ENCODE peak calls at places on chromosomes 1 and 21, in ten cellular contexts. J, C, Z, S, H, K, L, I, B and R are unnamed samples.
A peak's percentile ranks its signal among the peaks of the same experiment; 100 is the strongest.

GRCh38 chr1:177820213-177820612 is 149.6 kb downstream of the SEC16B start:
- DNase-seq in J (no peak), C (no peak), Z (no peak), S (no peak), H (no peak), K (no peak), L (no peak), I (no peak), B (no peak), R (no peak)

GRCh38 chr1:117682372-117682771 is 76.5 kb downstream of the TENT5C start:
- DNase-seq in J (no peak), C (no peak), Z (no peak), S (no peak), H (no peak), K (no peak), L (no peak), I (no peak), B (no peak), R (no peak)

GRCh38 chr1:43881415-43881814 is 52.2 kb upstream of the ARTN start:
- DNase-seq in J (no peak), C (no peak), Z (no peak), S (peak; percentile 49), H (no peak), K (no peak), L (no peak), I (no peak), B (no peak), R (no peak)

GRCh38 chr1:169348356-169349036 is 19.1 kb downstream of the NME7 start:
- DNase-seq in J (peak; percentile 10), C (peak; percentile 50), Z (peak; percentile 59), S (peak; percentile 69), H (no peak), K (peak; percentile 70), L (no peak), I (peak; percentile 48), B (no peak), R (peak; percentile 51)

GRCh38 chr1:15407579-15407978 is 2.1 kb upstream of the EFHD2 start:
- DNase-seq in J (no peak), C (no peak), Z (no peak), S (no peak), H (no peak), K (no peak), L (no peak), I (no peak), B (no peak), R (no peak)

GRCh38 chr1:77768006-77768405 is 8.4 kb upstream of the USP33 start:
- DNase-seq in J (no peak), C (no peak), Z (no peak), S (no peak), H (no peak), K (no peak), L (no peak), I (no peak), B (no peak), R (no peak)

GRCh38 chr1:198153103-198153502 is 3.7 kb upstream of the NEK7 start:
- DNase-seq in J (peak; percentile 68), C (no peak), Z (no peak), S (no peak), H (no peak), K (no peak), L (no peak), I (no peak), B (peak; percentile 80), R (no peak)

GRCh38 chr1:93608188-93609109 is 73.2 kb downstream of the BCAR3 start:
- DNase-seq in J (no peak), C (no peak), Z (peak; percentile 62), S (no peak), H (no peak), K (no peak), L (no peak), I (no peak), B (no peak), R (no peak)

GRCh38 chr1:53112271-53112774 is 30.1 kb downstream of the SLC1A7 start:
- DNase-seq in J (peak; percentile 87), C (no peak), Z (peak; percentile 78), S (no peak), H (no peak), K (no peak), L (no peak), I (no peak), B (no peak), R (no peak)

GRCh38 chr1:212630159-212630900 is 21.8 kb downstream of the ATF3 start:
- DNase-seq in J (peak; percentile 81), C (no peak), Z (peak; percentile 64), S (peak; percentile 90), H (no peak), K (peak; percentile 53), L (peak; percentile 59), I (peak; percentile 55), B (peak; percentile 67), R (no peak)

GRCh38 chr21:29267666-29268065 is 31.1 kb upstream of the BACH1 start:
- DNase-seq in J (no peak), C (no peak), Z (no peak), S (no peak), H (no peak), K (no peak), L (no peak), I (no peak), B (no peak), R (no peak)

GRCh38 chr1:167726038-167726437 is 4.3 kb downstream of the MPZL1 start:
- DNase-seq in J (no peak), C (no peak), Z (no peak), S (peak; percentile 15), H (no peak), K (no peak), L (no peak), I (no peak), B (no peak), R (no peak)